ENCODE peak calls at places on chromosome X, in five cellular contexts. X is substantia nigra; S is effector CD4-positive, alpha-beta T cell; J is EH; H is nephron progenitor cell. L is an unnamed sample.

GRCh38 chrX:70720721-70721120 is 187.8 kb downstream of the TEX11 start:
- DNase-seq in X (no peak), S (no peak), J (no peak), H (no peak), L (no peak)

GRCh38 chrX:121322159-121322558 is 274.7 kb downstream of the GLUD2 start:
- DNase-seq in H (no peak), X (no peak), J (no peak), S (no peak), L (no peak)

GRCh38 chrX:48689143-48689920 is 5.7 kb downstream of the WAS start:
- DNase-seq in J (no peak), S (no peak), H (no peak), X (no peak), L (no peak)

GRCh38 chrX:113977887-113978286 is 606.0 kb upstream of the HTR2C start:
- DNase-seq in H (no peak), J (no peak), X (no peak), S (no peak), L (no peak)

GRCh38 chrX:135572436-135572835 is 52.0 kb downstream of the INTS6L start:
- DNase-seq in J (peak; percentile 0), S (no peak), H (no peak), X (no peak), L (no peak)

GRCh38 chrX:13028871-13029336 is 15.5 kb downstream of the FAM9C start:
- DNase-seq in H (no peak), X (no peak), S (no peak), J (peak; percentile 70), L (no peak)

GRCh38 chrX:108304210-108304609 is 134.0 kb downstream of the COL4A6 start:
- DNase-seq in S (no peak), J (no peak), X (no peak), H (no peak), L (no peak)

GRCh38 chrX:40474205-40474626 is 106.6 kb upstream of the ATP6AP2 start:
- DNase-seq in H (peak; percentile 46), X (no peak), J (no peak), S (no peak), L (no peak)

GRCh38 chrX:63513825-63514574 is 162.9 kb upstream of the SPIN4 start:
- DNase-seq in J (peak; percentile 83), X (no peak), H (no peak), S (no peak), L (no peak)

GRCh38 chrX:54248309-54248708 is 65.3 kb upstream of the FAM120C start:
- DNase-seq in S (no peak), H (no peak), J (peak; percentile 21), X (no peak), L (peak; percentile 4)

GRCh38 chrX:139382529-139382928 is 148.0 kb upstream of the F9 start:
- DNase-seq in S (no peak), X (no peak), J (no peak), H (no peak), L (no peak)

GRCh38 chrX:17944833-17945497 is 83.9 kb upstream of the RAI2 start:
- DNase-seq in J (peak; percentile 8), X (no peak), H (peak; percentile 13), S (no peak), L (no peak)

GRCh38 chrX:137401092-137401491 is 164.8 kb upstream of the ZIC3 start:
- DNase-seq in X (no peak), H (no peak), S (no peak), J (no peak), L (no peak)

GRCh38 chrX:70826715-70827114 is 81.8 kb downstream of the TEX11 start:
- DNase-seq in H (no peak), S (no peak), X (no peak), J (peak; percentile 0), L (no peak)

GRCh38 chrX:37860731-37861130 is 13.4 kb upstream of the DYNLT3 start:
- DNase-seq in J (peak; percentile 36), S (no peak), H (peak; percentile 2), X (no peak), L (no peak)

GRCh38 chrX:74234829-74235228 is 69.2 kb upstream of the ZCCHC13 start:
- DNase-seq in S (no peak), J (no peak), X (no peak), H (no peak), L (no peak)

GRCh38 chrX:2664497-2664896 is 26.6 kb upstream of the CD99 start:
- DNase-seq in X (no peak), S (no peak), J (peak; percentile 46), H (no peak), L (no peak)

GRCh38 chrX:9644335-9644734 is 121.3 kb downstream of the GPR143 start:
- DNase-seq in X (no peak), J (no peak), H (no peak), S (peak; percentile 7), L (peak; percentile 76)

GRCh38 chrX:46788902-46789301 is 30.0 kb upstream of the SLC9A7 start:
- DNase-seq in S (no peak), X (no peak), J (peak; percentile 70), H (no peak), L (no peak)